ENCODE peak calls at places on chromosomes 11 and 22, in four cellular contexts. C, E, S and L are unnamed samples.

GRCh38 chr11:70644343-70645060 is 246.2 kb downstream of the CTTN start:
- DNase-seq in S (no peak), C (no peak), E (no peak), L (no peak)

GRCh38 chr11:69153661-69154060 is 2.1 kb upstream of the SMIM38 start:
- DNase-seq in S (no peak), E (no peak), C (peak; percentile 20), L (no peak)

GRCh38 chr22:40385041-40385782 is 14.8 kb downstream of the SGSM3 start:
- DNase-seq in C (no peak), S (no peak), E (no peak), L (no peak)

GRCh38 chr11:11569936-11570491 is 51.8 kb downstream of the GALNT18 start:
- DNase-seq in C (no peak), S (no peak), E (peak; percentile 42), L (peak; percentile 34)

GRCh38 chr11:93603671-93604070 is 57.8 kb upstream of the CEP295 start:
- DNase-seq in E (no peak), C (no peak), S (no peak), L (no peak)

GRCh38 chr11:35270342-35270741 is 131.4 kb downstream of the CD44 start:
- DNase-seq in C (no peak), S (no peak), E (no peak), L (no peak)

GRCh38 chr11:118632577-118633318 is 25.3 kb downstream of the PHLDB1 start:
- DNase-seq in C (no peak), E (no peak), S (no peak), L (no peak)

GRCh38 chr22:21045585-21046294 is at the start of gene LRRC74B:
- DNase-seq in E (peak; percentile 93), S (peak; percentile 63), C (peak; percentile 96), L (peak; percentile 96)

GRCh38 chr11:37072538-37072937 is 474.5 kb upstream of the RAG2 start:
- DNase-seq in C (no peak), E (no peak), S (no peak), L (no peak)

GRCh38 chr22:22712092-22712658 is 67.8 kb downstream of the GGTLC2 start:
- DNase-seq in S (no peak), C (no peak), E (no peak), L (no peak)

GRCh38 chr11:124656759-124657627 is 16.5 kb downstream of the SIAE start:
- DNase-seq in S (no peak), E (no peak), C (peak; percentile 60), L (peak; percentile 26)

GRCh38 chr11:8971917-8972316 is 7.7 kb upstream of the TMEM9B start:
- DNase-seq in C (no peak), S (no peak), E (no peak), L (no peak)

GRCh38 chr11:12206529-12206928 is 96.1 kb downstream of the MICAL2 start:
- DNase-seq in E (no peak), C (no peak), S (no peak), L (no peak)

GRCh38 chr11:5280582-5281102 is 10.9 kb upstream of the HBE1 start:
- DNase-seq in E (peak; percentile 94), C (peak; percentile 100), S (peak; percentile 97), L (peak; percentile 100)

GRCh38 chr11:72113170-72113808 is 794 bp upstream of the ANAPC15 start:
- DNase-seq in E (no peak), C (no peak), S (no peak), L (peak; percentile 83)

GRCh38 chr11:66070604-66071325 is 693 bp downstream of the PACS1 start:
- DNase-seq in C (no peak), E (peak; percentile 73), S (no peak), L (no peak)

GRCh38 chr11:83674498-83674897 is 388.3 kb upstream of the CCDC90B start:
- DNase-seq in E (no peak), S (no peak), C (no peak), L (no peak)

GRCh38 chr11:13487661-13488030 is 8.2 kb downstream of the PTH start:
- DNase-seq in C (peak; percentile 11), S (peak; percentile 8), E (no peak), L (peak; percentile 15)

GRCh38 chr22:47307326-47307725 is 544.9 kb downstream of the TBC1D22A start:
- DNase-seq in E (no peak), S (no peak), C (no peak), L (peak; percentile 62)

GRCh38 chr11:108019870-108020540 is 11.3 kb downstream of the CUL5 start:
- DNase-seq in S (no peak), C (peak; percentile 9), E (no peak), L (peak; percentile 52)

GRCh38 chr11:86408845-86409244 is 34.2 kb downstream of the CCDC81 start:
- DNase-seq in S (no peak), C (no peak), E (no peak), L (no peak)

GRCh38 chr11:69062873-69063665 is 14.3 kb downstream of the TPCN2 start:
- DNase-seq in C (no peak), S (no peak), E (no peak), L (no peak)

GRCh38 chr11:31828217-31828616 is 17.1 kb upstream of the PAX6 start:
- DNase-seq in E (no peak), C (no peak), S (no peak), L (no peak)

GRCh38 chr11:60064115-60064514 is 7.7 kb downstream of the MS4A3 start:
- DNase-seq in C (no peak), E (no peak), S (no peak), L (no peak)

GRCh38 chr22:47472636-47473035 is 710.2 kb downstream of the TBC1D22A start:
- DNase-seq in S (no peak), E (no peak), C (no peak), L (no peak)

GRCh38 chr11:63609536-63609935 is 4.7 kb downstream of the PLAAT3 start:
- DNase-seq in S (no peak), E (no peak), C (no peak), L (no peak)

GRCh38 chr22:22103078-22103593 is 120.5 kb upstream of the TOP3B start:
- DNase-seq in E (no peak), S (peak; percentile 21), C (no peak), L (no peak)

GRCh38 chr11:130995266-130995665 is 79.0 kb upstream of the SNX19 start:
- DNase-seq in S (no peak), E (no peak), C (no peak), L (no peak)

GRCh38 chr11:68121067-68121899 is at the start of gene CHKA:
- DNase-seq in E (peak; percentile 96), S (peak; percentile 64), C (peak; percentile 68), L (peak; percentile 97)

GRCh38 chr11:99325807-99326206 is 305.1 kb downstream of the CNTN5 start:
- DNase-seq in C (peak; percentile 87), S (no peak), E (no peak), L (peak; percentile 4)

GRCh38 chr11:94948070-94948617 is 25.2 kb downstream of the CWC15 start:
- DNase-seq in C (no peak), E (no peak), S (no peak), L (peak; percentile 59)

GRCh38 chr22:46069518-46070214 is 80.7 kb upstream of the PPARA start:
- DNase-seq in E (peak; percentile 96), C (peak; percentile 71), S (peak; percentile 91), L (peak; percentile 95)

GRCh38 chr22:45455212-45455611 is 41.7 kb downstream of the RIBC2 start:
- DNase-seq in S (no peak), C (no peak), E (no peak), L (peak; percentile 90)

GRCh38 chr11:76576166-76576565 is 94.4 kb downstream of the LRRC32 start:
- DNase-seq in E (no peak), S (no peak), C (no peak), L (no peak)
- TF ChIP-seq CTCF in E (no peak), S (no peak), C (no peak), L (no peak)

GRCh38 chr11:46594383-46594718 is 528 bp upstream of the AMBRA1 start:
- DNase-seq in S (no peak), C (no peak), E (no peak), L (no peak)
- H3K4me3 ChIP-seq in S (peak overlapping the region; percentile 93), C (peak overlapping the region; percentile 90), E (no peak overlapping the region), L (peak overlapping the region; percentile 89)

GRCh38 chr22:42074153-42074750 is at the start of gene PHETA2:
- DNase-seq in S (no peak), E (no peak), C (no peak), L (peak; percentile 31)
- TF ChIP-seq CTCF in S (no peak), E (peak; percentile 38), C (peak; percentile 65), L (peak; percentile 32)

DNA sequence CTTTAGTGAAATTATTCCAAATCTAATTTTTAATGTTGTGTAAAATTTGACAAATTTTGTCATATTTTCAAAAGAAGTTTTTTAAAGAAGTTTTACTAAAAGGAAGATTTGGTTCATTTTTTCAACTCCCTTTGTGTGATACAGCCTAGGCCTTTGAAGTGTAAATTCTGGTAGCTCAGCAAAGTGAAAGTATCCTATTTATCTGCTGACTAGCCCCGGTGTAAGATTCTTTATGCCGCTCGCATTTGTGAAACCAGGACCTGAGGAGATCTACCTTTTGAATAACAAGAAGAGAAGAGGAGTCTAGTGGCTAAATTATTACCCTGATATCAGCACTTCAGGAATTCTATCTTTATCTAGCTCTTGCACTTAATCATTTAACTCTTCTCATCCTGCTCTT is 177.4 kb downstream of the JRKL start:
- DNase-seq in E (no peak), C (no peak), S (no peak), L (no peak)
- H3K4me3 ChIP-seq in E (no peak overlapping the region), C (peak overlapping the region; percentile 3), S (no peak overlapping the region), L (no peak overlapping the region)